ENCODE peak calls at places on chromosomes 12 and 14, in seven cellular contexts. V is fibroblast of lung; N is right cardiac atrium; Y is testis; X is CD4-positive, CD25-positive, alpha-beta regulatory T cell; C is endodermal cell; D is Peyer's patch. I is an unnamed sample.

GRCh38 chr14:55899531-55899930 is 218.7 kb upstream of the PELI2 start:
- DNase-seq in V (peak; percentile 52), N (no peak), Y (no peak), X (no peak), C (no peak), D (no peak), I (no peak)

GRCh38 chr14:34680806-34681479 is 33.5 kb downstream of the CFL2 start:
- DNase-seq in V (no peak), N (no peak), Y (no peak), X (no peak), C (no peak), D (no peak), I (no peak)

GRCh38 chr12:100279612-100280244 is 12.8 kb downstream of the SCYL2 start:
- DNase-seq in V (no peak), N (no peak), Y (no peak), X (no peak), C (no peak), D (no peak), I (no peak)

GRCh38 chr12:122893208-122894151 is 2.4 kb downstream of the VPS37B start:
- DNase-seq in V (no peak), N (no peak), Y (no peak), X (no peak), C (no peak), D (peak; percentile 48), I (no peak)

GRCh38 chr14:105894978-105895881 is 368.8 kb downstream of the TMEM121 start:
- DNase-seq in V (no peak), N (peak; percentile 30), Y (no peak), X (no peak), C (no peak), D (peak; percentile 17), I (peak; percentile 2)

GRCh38 chr14:34014936-34015335 is 64.1 kb upstream of the EGLN3 start:
- DNase-seq in V (no peak), N (no peak), Y (no peak), X (no peak), C (no peak), D (no peak), I (no peak)

GRCh38 chr12:25853696-25854095 is 104.8 kb upstream of the RASSF8 start:
- DNase-seq in V (no peak), N (no peak), Y (no peak), X (no peak), C (no peak), D (no peak), I (no peak)

GRCh38 chr12:53505555-53506449 is 1.5 kb downstream of the NPFF start:
- DNase-seq in V (no peak), N (peak; percentile 37), Y (no peak), X (no peak), C (no peak), D (no peak), I (no peak)

GRCh38 chr14:92883066-92883465 is 39.9 kb upstream of the CHGA start:
- DNase-seq in V (no peak), N (no peak), Y (no peak), X (no peak), C (no peak), D (no peak), I (no peak)
- H3K27me3 ChIP-seq in V (peaks cover 4% of the 10 kb centered on the region), N (no peaks in the 10 kb centered on the region), Y (no peaks in the 10 kb centered on the region), X (peaks cover 4% of the 10 kb centered on the region), C (no peaks in the 10 kb centered on the region), D (no peaks in the 10 kb centered on the region), I (peaks cover 9% of the 10 kb centered on the region)

DNA sequence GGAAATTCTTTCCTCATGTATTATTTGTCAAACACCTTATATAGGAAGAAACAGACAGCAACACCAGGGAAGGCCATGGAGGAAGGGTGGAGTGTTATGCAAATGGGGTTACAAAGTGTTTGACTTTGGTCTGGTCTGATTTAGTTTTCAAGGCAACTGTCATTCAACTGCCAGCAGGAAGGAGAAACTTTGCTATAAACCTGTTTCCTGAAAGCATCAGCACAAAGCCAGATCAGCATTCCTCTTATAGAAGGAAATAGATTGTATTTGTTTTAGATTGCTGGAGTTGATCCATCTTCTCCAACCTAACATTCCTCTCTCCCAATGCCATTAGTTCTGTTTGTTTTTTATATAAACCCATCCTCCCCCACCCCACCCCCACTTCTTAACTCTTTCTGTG is 65.7 kb downstream of the STAB2 start:
- DNase-seq in V (no peak), N (no peak), Y (no peak), X (no peak), C (no peak), D (no peak), I (no peak)
- H3K27ac ChIP-seq in V (no peak overlapping the region), N (no peak overlapping the region), Y (no peak overlapping the region), X (no peak overlapping the region), C (no peak overlapping the region), D (peak overlapping the region; percentile 59), I (no peak overlapping the region)

DNA sequence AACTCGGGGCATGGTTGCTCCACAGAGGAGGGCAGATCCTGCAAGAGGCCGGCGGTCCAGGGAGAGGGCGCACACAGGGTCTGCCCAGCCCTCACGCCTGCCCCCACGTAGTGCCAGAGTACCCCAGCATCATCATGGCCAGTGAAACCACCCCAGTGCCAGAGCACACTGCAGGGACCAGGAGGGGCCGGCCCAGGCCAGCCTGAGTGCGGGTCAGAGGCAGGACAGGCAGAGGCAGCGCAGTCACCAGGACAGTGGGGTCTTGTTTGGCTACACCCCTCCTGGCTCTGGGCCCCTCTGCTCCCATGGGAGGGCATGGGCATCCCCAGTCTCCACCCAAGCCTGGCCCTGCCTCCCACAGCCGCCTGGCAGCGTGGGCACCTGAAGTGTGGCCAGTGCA is 34.7 kb downstream of the LRCOL1 start:
- DNase-seq in V (no peak), N (no peak), Y (no peak), X (no peak), C (no peak), D (no peak), I (no peak)
- H3K4me3 ChIP-seq in V (no peak overlapping the region), N (no peak overlapping the region), Y (no peak overlapping the region), X (no peak overlapping the region), C (no peak overlapping the region), D (no peak overlapping the region), I (no peak overlapping the region)

GRCh38 chr14:91229743-91230200 is 14.7 kb downstream of the GPR68 start:
- DNase-seq in V (no peak), N (no peak), Y (no peak), X (peak; percentile 84), C (no peak), D (peak; percentile 88), I (no peak)

GRCh38 chr14:91229005-91229382 is 15.5 kb downstream of the GPR68 start:
- DNase-seq in V (no peak), N (no peak), Y (no peak), X (no peak), C (no peak), D (no peak), I (no peak)

GRCh38 chr14:91227183-91227628 is 17.3 kb downstream of the GPR68 start:
- DNase-seq in V (no peak), N (no peak), Y (no peak), X (no peak), C (no peak), D (no peak), I (no peak)

GRCh38 chr14:91230363-91231035 is 14.0 kb downstream of the GPR68 start:
- DNase-seq in V (peak; percentile 23), N (no peak), Y (no peak), X (no peak), C (no peak), D (no peak), I (no peak)

GRCh38 chr14:91228112-91229004 is 16.1 kb downstream of the GPR68 start:
- DNase-seq in V (peak; percentile 62), N (no peak), Y (no peak), X (peak; percentile 52), C (peak; percentile 83), D (peak; percentile 65), I (no peak)
- H3K27me3 ChIP-seq in V (no peaks in the 10 kb centered on the region), N (no peaks in the 10 kb centered on the region), Y (no peaks in the 10 kb centered on the region), X (no peaks in the 10 kb centered on the region), C (no peaks in the 10 kb centered on the region), D (no peaks in the 10 kb centered on the region), I (no peaks in the 10 kb centered on the region)

DNA sequence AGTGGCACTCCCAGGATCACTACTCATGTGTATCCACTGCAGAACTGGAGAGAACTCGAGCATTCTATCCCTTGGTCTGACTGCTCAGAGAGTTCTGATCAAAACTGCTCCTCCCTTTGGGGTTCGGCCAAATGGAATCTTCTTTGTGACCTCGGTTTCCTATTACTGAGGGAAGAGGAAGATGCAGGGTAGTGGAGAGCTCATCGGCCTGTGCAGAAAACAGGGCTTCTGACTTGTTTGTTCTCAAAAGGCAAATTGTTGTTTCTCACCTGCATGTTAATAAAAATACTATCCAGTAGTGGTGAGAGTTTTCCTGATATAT is 17.1 kb upstream of the AKAP6 start:
- DNase-seq in V (no peak), N (no peak), Y (peak; percentile 48), X (no peak), C (no peak), D (no peak), I (no peak)
- H3K27ac ChIP-seq in V (no peak overlapping the region), N (no peak overlapping the region), Y (peak overlapping the region; percentile 47), X (no peak overlapping the region), C (no peak overlapping the region), D (no peak overlapping the region), I (no peak overlapping the region)

GRCh38 chr14:75440733-75441474 is 13.1 kb downstream of the JDP2 start:
- DNase-seq in V (peak; percentile 95), N (peak; percentile 87), Y (peak; percentile 63), X (no peak), C (no peak), D (no peak), I (peak; percentile 81)

GRCh38 chr14:75441731-75442130 is 13.9 kb downstream of the JDP2 start:
- DNase-seq in V (no peak), N (no peak), Y (no peak), X (no peak), C (no peak), D (no peak), I (no peak)

GRCh38 chr14:75438486-75439080 is 10.8 kb downstream of the JDP2 start:
- DNase-seq in V (no peak), N (no peak), Y (peak; percentile 7), X (no peak), C (no peak), D (no peak), I (no peak)

GRCh38 chr14:75442166-75442565 is 14.3 kb downstream of the JDP2 start:
- DNase-seq in V (no peak), N (no peak), Y (no peak), X (no peak), C (no peak), D (no peak), I (no peak)

GRCh38 chr14:75439989-75440388 is 12.2 kb downstream of the JDP2 start:
- DNase-seq in V (no peak), N (no peak), Y (no peak), X (no peak), C (no peak), D (peak; percentile 68), I (no peak)
- H3K4me3 ChIP-seq in V (no peak overlapping the region), N (no peak overlapping the region), Y (no peak overlapping the region), X (no peak overlapping the region), C (no peak overlapping the region), D (no peak overlapping the region), I (no peak overlapping the region)

DNA sequence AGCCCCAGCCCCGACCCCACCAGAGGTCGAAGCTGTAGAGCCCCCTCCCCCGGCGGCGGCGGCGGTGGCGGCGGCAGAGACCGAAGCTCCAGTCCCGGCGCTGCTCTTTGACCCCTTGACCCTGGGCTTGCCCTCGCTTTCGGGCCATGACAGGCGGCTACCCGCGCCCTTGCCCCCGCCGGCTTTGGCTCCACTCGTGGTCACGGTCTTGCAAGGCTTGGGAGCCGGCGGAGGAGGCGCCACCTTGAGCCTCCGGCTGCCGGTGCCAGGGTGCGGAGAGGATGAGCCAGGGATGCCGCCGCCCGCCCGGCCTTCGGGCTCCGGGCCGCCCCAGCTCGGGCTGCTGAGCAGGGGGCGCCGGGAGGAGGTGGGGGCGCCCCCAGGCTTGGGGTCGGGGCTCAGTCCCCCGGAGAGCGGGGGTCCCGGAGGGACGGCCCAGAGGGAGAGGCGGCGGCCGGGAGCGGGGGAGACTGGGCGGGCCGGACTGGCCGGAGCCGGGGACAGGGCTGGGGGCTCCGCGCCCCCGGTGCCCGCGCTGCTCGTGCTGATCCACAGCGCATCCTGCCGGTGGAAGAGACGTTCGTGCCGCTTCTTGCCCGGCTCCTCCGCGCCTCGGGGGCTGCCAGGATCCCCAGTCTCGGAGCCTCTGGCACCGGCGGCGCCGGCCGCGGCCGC is 938 bp downstream of the AGAP2 start:
- DNase-seq in V (no peak), N (no peak), Y (no peak), X (no peak), C (peak; percentile 85), D (no peak), I (no peak)
- H3K27me3 ChIP-seq in V (peaks cover 79% of the 10 kb centered on the region), N (no peaks in the 10 kb centered on the region), Y (no peaks in the 10 kb centered on the region), X (no peaks in the 10 kb centered on the region), C (peaks cover 100% of the 10 kb centered on the region), D (no peaks in the 10 kb centered on the region), I (peaks cover 25% of the 10 kb centered on the region)

I was measured in psoas muscle.